ENCODE peak calls at places on chromosomes 16 and 17, in four cellular contexts. One of them, this sample, is unnamed.
A peak's percentile ranks its signal among the peaks of the same experiment; 100 is the strongest.

GRCh38 chr17:61833536-61834203 is 29.7 kb downstream of the BRIP1 start:
- DNase-seq in prostate gland: no peak
- DNase-seq in tibial nerve: no peak
- DNase-seq in H7: no peak
- DNase-seq in this sample: peak; percentile 25

GRCh38 chr16:88807142-88807625 is 3.6 kb downstream of the CDT1 start:
- DNase-seq in H7: no peak
- DNase-seq in tibial nerve: no peak
- DNase-seq in prostate gland: no peak
- DNase-seq in this sample: no peak

GRCh38 chr17:39027037-39027436 is 59.8 kb upstream of the FBXO47 start:
- DNase-seq in tibial nerve: peak; percentile 46
- DNase-seq in H7: peak; percentile 85
- DNase-seq in prostate gland: peak; percentile 36
- DNase-seq in this sample: no peak

GRCh38 chr16:897701-898100 is 73.1 kb downstream of the LMF1 start:
- DNase-seq in prostate gland: no peak
- DNase-seq in H7: no peak
- DNase-seq in tibial nerve: no peak
- DNase-seq in this sample: no peak

GRCh38 chr16:73248316-73248715 is 200.4 kb upstream of the ZFHX3 start:
- DNase-seq in tibial nerve: no peak
- DNase-seq in H7: no peak
- DNase-seq in prostate gland: no peak
- DNase-seq in this sample: no peak

GRCh38 chr17:17628388-17629008 is 37.0 kb upstream of the PEMT start:
- DNase-seq in tibial nerve: no peak
- DNase-seq in prostate gland: no peak
- DNase-seq in H7: peak; percentile 41
- DNase-seq in this sample: no peak

GRCh38 chr16:19912445-19913305 is 28.0 kb upstream of the GPRC5B start:
- DNase-seq in prostate gland: no peak
- DNase-seq in tibial nerve: no peak
- DNase-seq in H7: no peak
- DNase-seq in this sample: peak; percentile 39

GRCh38 chr16:85592700-85593502 is 20.2 kb upstream of the GSE1 start:
- DNase-seq in H7: no peak
- DNase-seq in prostate gland: no peak
- DNase-seq in tibial nerve: no peak
- DNase-seq in this sample: no peak

GRCh38 chr17:39183045-39183444 is 14.4 kb downstream of the CACNB1 start:
- DNase-seq in H7: no peak
- DNase-seq in tibial nerve: no peak
- DNase-seq in prostate gland: no peak
- DNase-seq in this sample: no peak

GRCh38 chr17:69880591-69881112 is 194.4 kb upstream of the KCNJ16 start:
- DNase-seq in tibial nerve: no peak
- DNase-seq in prostate gland: no peak
- DNase-seq in H7: no peak
- DNase-seq in this sample: no peak

GRCh38 chr16:67311607-67312449 is 14.7 kb downstream of the KCTD19 start:
- DNase-seq in H7: no peak
- DNase-seq in tibial nerve: peak; percentile 25
- DNase-seq in prostate gland: no peak
- DNase-seq in this sample: peak; percentile 100

GRCh38 chr17:10614536-10615155 is 42.5 kb downstream of the MYH3 start:
- DNase-seq in prostate gland: peak; percentile 31
- DNase-seq in H7: peak; percentile 81
- DNase-seq in tibial nerve: peak; percentile 66
- DNase-seq in this sample: no peak

GRCh38 chr16:10683160-10683559 is 11.6 kb downstream of the TEKT5 start:
- DNase-seq in H7: peak; percentile 79
- DNase-seq in prostate gland: no peak
- DNase-seq in tibial nerve: no peak
- DNase-seq in this sample: no peak

GRCh38 chr17:37607637-37608368 is 1.4 kb downstream of the SYNRG start:
- DNase-seq in prostate gland: no peak
- DNase-seq in tibial nerve: no peak
- DNase-seq in H7: no peak
- DNase-seq in this sample: no peak

GRCh38 chr16:1379863-1380174 is 28.1 kb downstream of the GNPTG start:
- DNase-seq in prostate gland: no peak
- DNase-seq in tibial nerve: no peak
- DNase-seq in H7: no peak
- DNase-seq in this sample: no peak

GRCh38 chr16:72191551-72191950 is 19.6 kb upstream of the PMFBP1 start:
- DNase-seq in prostate gland: no peak
- DNase-seq in tibial nerve: no peak
- DNase-seq in H7: no peak
- DNase-seq in this sample: no peak

GRCh38 chr16:72188512-72188911 is 16.6 kb upstream of the PMFBP1 start:
- DNase-seq in H7: no peak
- DNase-seq in tibial nerve: no peak
- DNase-seq in prostate gland: peak; percentile 69
- DNase-seq in this sample: no peak

GRCh38 chr16:72195609-72196008 is 23.7 kb upstream of the PMFBP1 start:
- DNase-seq in prostate gland: no peak
- DNase-seq in tibial nerve: no peak
- DNase-seq in H7: peak; percentile 57
- DNase-seq in this sample: no peak

DNA sequence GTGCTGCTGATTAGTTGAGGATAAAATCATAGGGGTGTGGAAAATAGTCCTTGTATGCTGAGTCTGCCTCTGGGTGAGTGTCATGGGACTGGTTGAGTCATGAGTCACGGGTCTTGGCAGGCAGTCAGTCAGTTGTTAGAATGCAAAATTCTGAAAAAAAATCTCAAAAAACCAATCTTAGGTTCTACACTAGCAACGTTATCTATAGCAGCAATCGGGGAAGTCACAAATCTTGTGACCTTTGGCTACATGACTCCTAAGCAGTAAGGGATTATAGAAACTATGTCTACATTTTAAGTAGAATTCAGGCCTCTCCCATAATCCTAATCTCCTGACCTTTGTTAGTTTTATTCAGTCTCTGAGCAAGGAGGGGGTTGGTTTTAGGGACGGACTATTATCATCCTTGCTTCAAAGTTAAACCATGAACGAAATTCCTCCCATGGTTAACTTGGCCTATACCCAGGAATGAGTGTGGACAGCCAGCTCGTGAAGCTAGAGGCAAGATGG is 18.0 kb upstream of the PMFBP1 start:
- DNase-seq in H7: no peak
- DNase-seq in prostate gland: no peak
- DNase-seq in tibial nerve: peak; percentile 36
- DNase-seq in this sample: peak; percentile 30
- H3K4me3 ChIP-seq in H7: no peak overlapping the region
- H3K4me3 ChIP-seq in prostate gland: no peak overlapping the region
- H3K4me3 ChIP-seq in tibial nerve: no peak overlapping the region
- H3K4me3 ChIP-seq in this sample: no peak overlapping the region

GRCh38 chr16:75263963-75264445 is 12.6 kb upstream of the BCAR1 start:
- DNase-seq in tibial nerve: no peak
- DNase-seq in prostate gland: no peak
- DNase-seq in H7: peak; percentile 29
- DNase-seq in this sample: no peak

GRCh38 chr16:75262104-75262799 is 10.8 kb upstream of the BCAR1 start:
- DNase-seq in prostate gland: no peak
- DNase-seq in tibial nerve: no peak
- DNase-seq in H7: peak; percentile 71
- DNase-seq in this sample: no peak

GRCh38 chr16:75264531-75264998 is 13.1 kb upstream of the BCAR1 start:
- DNase-seq in prostate gland: no peak
- DNase-seq in H7: peak; percentile 29
- DNase-seq in tibial nerve: peak; percentile 48
- DNase-seq in this sample: no peak

GRCh38 chr16:75262800-75263127 is 11.3 kb upstream of the BCAR1 start:
- DNase-seq in prostate gland: no peak
- DNase-seq in tibial nerve: no peak
- DNase-seq in H7: no peak
- DNase-seq in this sample: no peak

GRCh38 chr16:75263291-75263962 is 12.0 kb upstream of the BCAR1 start:
- DNase-seq in prostate gland: no peak
- DNase-seq in tibial nerve: no peak
- DNase-seq in H7: peak; percentile 40
- DNase-seq in this sample: no peak
- H3K4me3 ChIP-seq in prostate gland: peak overlapping the region; percentile 99
- H3K4me3 ChIP-seq in tibial nerve: peak overlapping the region; percentile 84
- H3K4me3 ChIP-seq in H7: no peak overlapping the region
- H3K4me3 ChIP-seq in this sample: peak overlapping the region; percentile 98

DNA sequence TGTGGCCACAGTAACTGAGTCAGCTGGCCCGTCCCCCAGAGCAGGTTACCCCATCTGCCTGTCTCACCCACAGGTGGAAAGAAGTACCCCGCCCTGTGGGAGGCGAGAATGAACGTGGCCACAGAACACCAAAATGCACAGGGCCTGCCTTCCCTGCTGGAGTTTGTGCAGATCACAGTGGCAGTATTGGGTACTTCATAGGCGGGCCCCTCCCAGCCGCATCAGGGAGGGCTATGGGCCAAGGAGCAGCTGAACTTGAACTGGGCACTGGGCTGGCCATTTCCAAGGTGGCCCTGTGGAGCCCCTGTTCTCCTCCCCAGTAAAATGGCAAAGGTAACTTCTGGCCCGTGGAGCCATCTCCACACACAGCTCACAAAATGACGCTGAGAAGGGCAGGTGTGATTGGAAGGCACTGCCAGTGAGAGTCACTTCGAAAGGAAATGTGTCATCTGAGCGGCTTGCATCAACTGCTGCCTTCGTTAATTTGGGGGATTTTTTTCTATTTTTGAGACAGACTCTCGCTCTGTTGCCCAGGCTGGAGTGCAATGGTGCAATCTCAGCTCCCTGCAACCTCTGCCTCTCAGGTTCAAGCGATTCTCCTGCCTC is 162.9 kb downstream of the ENGASE start:
- DNase-seq in prostate gland: no peak
- DNase-seq in tibial nerve: no peak
- DNase-seq in H7: no peak
- DNase-seq in this sample: no peak
- H3K4me3 ChIP-seq in prostate gland: no peak overlapping the region
- H3K4me3 ChIP-seq in tibial nerve: no peak overlapping the region
- H3K4me3 ChIP-seq in H7: no peak overlapping the region
- H3K4me3 ChIP-seq in this sample: no peak overlapping the region

GRCh38 chr17:50532452-50533024 is at the start of gene EPN3:
- DNase-seq in H7: peak; percentile 90
- DNase-seq in prostate gland: peak; percentile 90
- DNase-seq in tibial nerve: no peak
- DNase-seq in this sample: no peak
- H3K4me3 ChIP-seq in H7: peak within 1 kb of the TSS; percentile 57
- H3K4me3 ChIP-seq in prostate gland: peak within 1 kb of the TSS; percentile 64
- H3K4me3 ChIP-seq in tibial nerve: no peak within 1 kb of the TSS
- H3K4me3 ChIP-seq in this sample: no peak within 1 kb of the TSS

GRCh38 chr17:182164-182751 is 808 bp upstream of the DOC2B start:
- DNase-seq in H7: peak; percentile 80
- DNase-seq in tibial nerve: no peak
- DNase-seq in prostate gland: no peak
- DNase-seq in this sample: no peak
- H3K4me3 ChIP-seq in H7: no peak overlapping the region
- H3K4me3 ChIP-seq in tibial nerve: no peak overlapping the region
- H3K4me3 ChIP-seq in prostate gland: no peak overlapping the region
- H3K4me3 ChIP-seq in this sample: no peak overlapping the region

GRCh38 chr17:7854078-7854777 is 638 bp upstream of the TMEM88 start:
- DNase-seq in prostate gland: no peak
- DNase-seq in H7: peak; percentile 76
- DNase-seq in tibial nerve: no peak
- DNase-seq in this sample: no peak
- H3K4me3 ChIP-seq in prostate gland: no peak overlapping the region
- H3K4me3 ChIP-seq in H7: peak overlapping the region; percentile 82
- H3K4me3 ChIP-seq in tibial nerve: no peak overlapping the region
- H3K4me3 ChIP-seq in this sample: no peak overlapping the region

GRCh38 chr17:78120971-78121800 is 7.4 kb downstream of the TMC6 start:
- DNase-seq in tibial nerve: no peak
- DNase-seq in prostate gland: no peak
- DNase-seq in H7: peak; percentile 46
- DNase-seq in this sample: no peak

GRCh38 chr17:78122991-78123249 is 5.6 kb downstream of the TMC6 start:
- DNase-seq in H7: no peak
- DNase-seq in tibial nerve: no peak
- DNase-seq in prostate gland: no peak
- DNase-seq in this sample: no peak

GRCh38 chr17:78122221-78122990 is 6.1 kb downstream of the TMC6 start:
- DNase-seq in H7: peak; percentile 39
- DNase-seq in tibial nerve: no peak
- DNase-seq in prostate gland: no peak
- DNase-seq in this sample: no peak

GRCh38 chr17:78120537-78120936 is 8.0 kb downstream of the TMC6 start:
- DNase-seq in H7: no peak
- DNase-seq in prostate gland: no peak
- DNase-seq in tibial nerve: no peak
- DNase-seq in this sample: no peak

DNA sequence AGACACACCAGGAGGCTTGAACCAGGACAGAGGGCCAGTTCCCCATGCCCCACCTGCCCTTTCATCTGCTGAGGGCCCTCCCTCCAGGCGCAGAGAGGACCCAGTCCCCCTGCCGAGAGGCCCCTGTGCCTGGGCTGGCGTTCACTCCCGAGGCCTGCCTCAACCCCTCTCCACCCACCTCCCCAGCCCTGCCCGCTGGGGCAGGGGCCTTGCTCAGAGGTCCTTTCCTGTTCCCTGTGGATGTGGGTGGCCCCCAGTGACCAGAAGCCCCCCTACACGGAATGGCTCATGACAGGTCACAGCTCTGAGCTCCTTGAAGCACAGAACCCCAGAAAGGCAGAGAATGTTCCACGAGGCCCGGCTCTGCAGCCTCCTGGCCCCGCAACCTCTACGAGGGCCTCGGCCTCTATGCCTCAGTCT is 6.7 kb downstream of the TMC6 start:
- DNase-seq in tibial nerve: no peak
- DNase-seq in H7: peak; percentile 43
- DNase-seq in prostate gland: no peak
- DNase-seq in this sample: no peak
- H3K4me3 ChIP-seq in tibial nerve: peak overlapping the region; percentile 0
- H3K4me3 ChIP-seq in H7: no peak overlapping the region
- H3K4me3 ChIP-seq in prostate gland: no peak overlapping the region
- H3K4me3 ChIP-seq in this sample: no peak overlapping the region

GRCh38 chr17:29178750-29179231 is 1.4 kb downstream of the MYO18A start:
- DNase-seq in H7: peak; percentile 56
- DNase-seq in tibial nerve: no peak
- DNase-seq in prostate gland: no peak
- DNase-seq in this sample: no peak

GRCh38 chr17:29179232-29180036 is 764 bp downstream of the MYO18A start:
- DNase-seq in H7: peak; percentile 93
- DNase-seq in prostate gland: peak; percentile 57
- DNase-seq in tibial nerve: no peak
- DNase-seq in this sample: no peak

GRCh38 chr17:29176500-29177351 is 3.5 kb downstream of the MYO18A start:
- DNase-seq in tibial nerve: no peak
- DNase-seq in H7: peak; percentile 90
- DNase-seq in prostate gland: peak; percentile 71
- DNase-seq in this sample: no peak

GRCh38 chr17:29177541-29177870 is 2.7 kb downstream of the MYO18A start:
- DNase-seq in tibial nerve: no peak
- DNase-seq in prostate gland: no peak
- DNase-seq in H7: peak; percentile 49
- DNase-seq in this sample: no peak

GRCh38 chr17:29177871-29178749 is 2.1 kb downstream of the MYO18A start:
- DNase-seq in tibial nerve: no peak
- DNase-seq in H7: peak; percentile 51
- DNase-seq in prostate gland: no peak
- DNase-seq in this sample: no peak
- H3K4me3 ChIP-seq in tibial nerve: no peak overlapping the region
- H3K4me3 ChIP-seq in H7: no peak overlapping the region
- H3K4me3 ChIP-seq in prostate gland: no peak overlapping the region
- H3K4me3 ChIP-seq in this sample: no peak overlapping the region

This sample was measured in skeletal muscle cell.